ENCODE peak calls at places on chromosomes 3 and 15, in six cellular contexts. D, Y, B, C, P and V are unnamed samples.
A peak's percentile ranks its signal among the peaks of the same experiment; 100 is the strongest.

GRCh38 chr3:46693038-46693896 is at the start of gene ALS2CL:
- DNase-seq in D (no peak), Y (peak; percentile 81), B (no peak), P (peak; percentile 75), C (no peak), V (peak; percentile 84)

GRCh38 chr3:16315623-16316022 is 50.6 kb downstream of the OXNAD1 start:
- DNase-seq in Y (no peak), D (no peak), B (no peak), C (no peak), P (no peak), V (no peak)

GRCh38 chr3:195034101-195034500 is 236.9 kb downstream of the XXYLT1 start:
- DNase-seq in B (no peak), C (no peak), D (no peak), P (no peak), Y (no peak), V (no peak)

GRCh38 chr3:49839193-49839809 is 17.1 kb downstream of the TRAIP start:
- DNase-seq in Y (peak; percentile 83), D (peak; percentile 81), B (peak; percentile 90), P (peak; percentile 80), C (peak; percentile 82), V (peak; percentile 88)

GRCh38 chr3:481680-482079 is 285.1 kb downstream of the CHL1 start:
- DNase-seq in Y (no peak), D (no peak), C (no peak), P (no peak), B (no peak), V (no peak)

GRCh38 chr3:43624619-43625305 is 3.0 kb upstream of the ANO10 start:
- DNase-seq in D (no peak), Y (no peak), P (no peak), C (no peak), B (no peak), V (no peak)

GRCh38 chr3:86563358-86563970 is 427.5 kb downstream of the VGLL3 start:
- DNase-seq in P (no peak), B (no peak), C (no peak), D (no peak), Y (no peak), V (no peak)

GRCh38 chr3:22245122-22245521 is 494.1 kb upstream of the ZNF385D start:
- DNase-seq in B (peak; percentile 64), D (no peak), Y (no peak), C (no peak), P (no peak), V (no peak)

GRCh38 chr3:134251731-134252391 is 1.2 kb upstream of the RYK start:
- DNase-seq in B (no peak), D (no peak), P (no peak), C (no peak), Y (no peak), V (peak; percentile 33)

GRCh38 chr3:5994651-5995050 is 807.1 kb downstream of the EDEM1 start:
- DNase-seq in B (no peak), P (no peak), D (no peak), Y (no peak), C (no peak), V (no peak)

GRCh38 chr3:66473181-66473580 is 27.6 kb downstream of the LRIG1 start:
- DNase-seq in C (no peak), P (no peak), B (no peak), D (no peak), Y (no peak), V (no peak)

GRCh38 chr3:10554746-10555145 is 49.4 kb upstream of the ATP2B2 start:
- DNase-seq in P (no peak), C (no peak), D (no peak), B (no peak), Y (no peak), V (no peak)

GRCh38 chr15:77870195-77871065 is 207.1 kb downstream of the TBC1D2B start:
- DNase-seq in C (peak; percentile 63), P (peak; percentile 80), Y (peak; percentile 81), D (peak; percentile 52), B (peak; percentile 73), V (peak; percentile 81)

GRCh38 chr3:117193390-117193789 is 483.8 kb downstream of the TUSC7 start:
- DNase-seq in B (no peak), P (no peak), D (no peak), C (no peak), Y (no peak), V (no peak)

GRCh38 chr15:71136159-71137137 is 21.2 kb downstream of the THSD4 start:
- DNase-seq in P (no peak), D (no peak), B (no peak), C (peak; percentile 59), Y (no peak), V (no peak)

GRCh38 chr3:22977650-22978289 is 225.4 kb upstream of the UBE2E2 start:
- DNase-seq in B (no peak), P (no peak), C (no peak), D (no peak), Y (no peak), V (no peak)

GRCh38 chr3:112124901-112125607 is 8.0 kb downstream of the GCSAM start:
- DNase-seq in B (no peak), Y (no peak), C (no peak), D (no peak), P (no peak), V (no peak)

GRCh38 chr3:57221883-57222282 is 5.6 kb upstream of the APPL1 start:
- DNase-seq in C (no peak), Y (no peak), D (no peak), B (no peak), P (no peak), V (no peak)

GRCh38 chr3:115245437-115245836 is 98.3 kb upstream of the ZBTB20 start:
- DNase-seq in P (no peak), B (no peak), Y (no peak), D (no peak), C (no peak), V (no peak)

GRCh38 chr3:183907911-183908331 is 23.2 kb upstream of the PARL start:
- DNase-seq in C (no peak), D (no peak), P (no peak), Y (no peak), B (no peak), V (no peak)

GRCh38 chr15:101387591-101387990 is 92.5 kb upstream of the SNRPA1 start:
- DNase-seq in B (no peak), P (no peak), C (no peak), Y (no peak), D (no peak), V (no peak)

GRCh38 chr3:140723576-140723975 is 45.7 kb downstream of the TRIM42 start:
- DNase-seq in C (no peak), P (no peak), D (no peak), Y (no peak), B (no peak), V (no peak)

DNA sequence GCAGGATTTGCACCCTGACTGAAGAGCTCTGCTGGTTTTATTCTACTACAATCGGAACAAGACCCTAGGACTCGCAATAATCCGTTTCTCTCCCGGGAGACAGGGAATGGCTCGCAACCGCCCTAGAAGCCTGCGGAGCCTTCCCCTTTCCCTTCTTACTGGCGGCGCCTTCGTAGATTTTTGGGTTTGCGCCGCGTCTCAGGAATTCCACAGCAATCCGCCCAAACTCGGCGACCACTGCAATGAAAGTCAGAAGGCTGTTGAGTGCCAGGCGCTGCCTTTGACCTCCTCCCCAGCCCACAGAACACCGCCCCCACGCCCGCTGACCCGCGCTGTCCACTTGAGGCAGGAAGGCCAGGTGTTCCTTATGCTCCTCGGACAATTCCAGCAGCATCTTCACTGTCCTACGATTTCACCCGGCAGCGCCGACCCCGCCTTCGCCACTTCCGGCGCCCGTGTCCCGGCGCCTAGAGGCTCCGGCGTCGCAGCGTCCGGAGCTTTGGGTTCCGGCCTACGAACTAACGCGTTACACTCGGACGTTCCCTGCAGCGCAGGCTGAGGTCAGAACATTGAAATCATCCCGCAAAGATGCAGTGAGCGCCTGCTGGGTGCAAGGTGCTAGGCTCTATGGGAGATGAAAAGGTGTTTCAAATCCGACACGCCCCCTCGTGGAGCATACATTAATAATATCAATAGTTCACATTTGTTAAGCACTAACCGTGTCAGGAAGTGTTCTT is at the start of gene COMMD2:
- DNase-seq in D (peak; percentile 58), P (peak; percentile 73), B (peak; percentile 46), C (peak; percentile 78), Y (peak; percentile 78), V (peak; percentile 74)
- TF ChIP-seq CTCF in D (no peak), P (no peak), B (peak; percentile 48), C (no peak), Y (peak; percentile 13), V (no peak)

GRCh38 chr15:40322531-40323238 is 807 bp upstream of the INAFM2 start:
- DNase-seq in P (no peak), Y (peak; percentile 16), D (no peak), B (no peak), C (no peak), V (no peak)
- H3K4me3 ChIP-seq in P (peak overlapping the region; percentile 39), Y (peak overlapping the region; percentile 91), D (peak overlapping the region; percentile 48), B (peak overlapping the region; percentile 53), C (peak overlapping the region; percentile 85), V (no peak overlapping the region)

GRCh38 chr3:185176756-185177359 is 24.0 kb upstream of the C3orf70 start:
- DNase-seq in P (peak; percentile 68), Y (peak; percentile 54), C (peak; percentile 65), D (no peak), B (peak; percentile 25), V (peak; percentile 67)
- TF ChIP-seq CTCF in P (peak; percentile 71), Y (peak; percentile 67), C (peak; percentile 63), D (peak; percentile 90), B (peak; percentile 73), V (peak; percentile 50)

GRCh38 chr15:38648116-38648843 is 83.7 kb upstream of the RASGRP1 start:
- DNase-seq in D (no peak), B (no peak), P (no peak), C (no peak), Y (no peak), V (no peak)

GRCh38 chr15:38650936-38651327 is 86.3 kb upstream of the RASGRP1 start:
- DNase-seq in C (no peak), Y (no peak), D (no peak), B (no peak), P (no peak), V (no peak)

GRCh38 chr15:38651328-38652038 is 86.9 kb upstream of the RASGRP1 start:
- DNase-seq in B (no peak), Y (peak; percentile 15), P (no peak), C (no peak), D (no peak), V (peak; percentile 59)

GRCh38 chr15:38652183-38652794 is 87.7 kb upstream of the RASGRP1 start:
- DNase-seq in D (no peak), B (no peak), P (no peak), C (no peak), Y (no peak), V (no peak)

GRCh38 chr15:38650384-38650783 is 85.8 kb upstream of the RASGRP1 start:
- DNase-seq in B (no peak), C (no peak), P (no peak), D (no peak), Y (no peak), V (no peak)
- H3K4me3 ChIP-seq in B (no peak overlapping the region), C (no peak overlapping the region), P (no peak overlapping the region), D (no peak overlapping the region), Y (no peak overlapping the region), V (no peak overlapping the region)

GRCh38 chr3:99753268-99753975 is 64.2 kb upstream of the CMSS1 start:
- DNase-seq in C (no peak), P (no peak), D (no peak), B (peak; percentile 22), Y (no peak), V (no peak)

GRCh38 chr3:99751649-99752048 is 66.0 kb upstream of the CMSS1 start:
- DNase-seq in D (no peak), C (no peak), Y (no peak), B (no peak), P (no peak), V (no peak)

DNA sequence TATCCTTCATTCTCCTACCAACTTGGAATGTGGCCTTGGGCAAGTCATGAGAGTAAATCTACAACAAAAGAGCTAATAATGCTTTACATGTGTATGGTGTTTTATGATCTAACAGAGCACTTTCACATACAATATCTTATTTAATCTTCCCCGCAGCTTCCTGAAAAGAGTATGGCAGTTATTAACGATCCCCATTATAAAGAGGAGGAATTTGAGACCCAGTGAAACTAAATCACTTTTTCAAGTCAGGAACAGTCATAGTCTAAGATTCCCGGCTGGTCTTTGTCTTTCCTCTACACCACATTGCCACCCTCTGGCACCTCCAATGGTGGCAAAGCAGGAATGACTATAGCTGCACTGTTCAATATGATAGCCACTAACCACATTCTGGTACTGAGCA is 69.7 kb upstream of the CMSS1 start:
- DNase-seq in C (no peak), D (no peak), Y (no peak), P (no peak), B (peak; percentile 33), V (no peak)
- TF ChIP-seq CTCF in C (no peak), D (no peak), Y (no peak), P (no peak), B (peak; percentile 41), V (no peak)